ENCODE peak calls at places on chromosomes 6 and 20, in eight cellular contexts. One of them, this sample, is unnamed.

GRCh38 chr20:57264908-57265648 is 1.4 kb downstream of the BMP7 start:
- DNase-seq in choroid plexus epithelial cell: no peak
- DNase-seq in brain microvascular endothelial cell: no peak
- DNase-seq in Peyer's patch: no peak
- DNase-seq in OCI-LY7: peak
- DNase-seq in body of pancreas: no peak
- DNase-seq in HFFc6: no peak
- DNase-seq in fibroblast of lung: no peak
- DNase-seq in this sample: no peak

GRCh38 chr6:159760602-159761057 is 1.2 kb upstream of the ACAT2 start:
- DNase-seq in choroid plexus epithelial cell: peak
- DNase-seq in brain microvascular endothelial cell: peak
- DNase-seq in Peyer's patch: no peak
- DNase-seq in OCI-LY7: no peak
- DNase-seq in body of pancreas: no peak
- DNase-seq in HFFc6: peak
- DNase-seq in fibroblast of lung: peak
- DNase-seq in this sample: no peak

GRCh38 chr6:147793871-147794643 is 285.6 kb downstream of the SAMD5 start:
- DNase-seq in choroid plexus epithelial cell: no peak
- DNase-seq in brain microvascular endothelial cell: no peak
- DNase-seq in Peyer's patch: no peak
- DNase-seq in OCI-LY7: no peak
- DNase-seq in body of pancreas: no peak
- DNase-seq in HFFc6: no peak
- DNase-seq in fibroblast of lung: peak
- DNase-seq in this sample: no peak

GRCh38 chr6:80132942-80133517 is 26.6 kb downstream of the BCKDHB start:
- DNase-seq in choroid plexus epithelial cell: peak
- DNase-seq in brain microvascular endothelial cell: peak
- DNase-seq in Peyer's patch: peak
- DNase-seq in OCI-LY7: peak
- DNase-seq in body of pancreas: peak
- DNase-seq in HFFc6: peak
- DNase-seq in fibroblast of lung: peak
- DNase-seq in this sample: no peak

GRCh38 chr6:14059791-14060436 is 57.7 kb upstream of the CD83 start:
- DNase-seq in choroid plexus epithelial cell: no peak
- DNase-seq in brain microvascular endothelial cell: no peak
- DNase-seq in Peyer's patch: no peak
- DNase-seq in OCI-LY7: no peak
- DNase-seq in body of pancreas: peak
- DNase-seq in HFFc6: no peak
- DNase-seq in fibroblast of lung: peak
- DNase-seq in this sample: no peak

GRCh38 chr6:136146130-136146529 is 104.0 kb downstream of the MTFR2 start:
- DNase-seq in choroid plexus epithelial cell: peak
- DNase-seq in brain microvascular endothelial cell: peak
- DNase-seq in Peyer's patch: no peak
- DNase-seq in OCI-LY7: no peak
- DNase-seq in body of pancreas: no peak
- DNase-seq in HFFc6: no peak
- DNase-seq in fibroblast of lung: peak
- DNase-seq in this sample: no peak

GRCh38 chr6:53811082-53811481 is 16.3 kb downstream of the LRRC1 start:
- DNase-seq in choroid plexus epithelial cell: peak
- DNase-seq in brain microvascular endothelial cell: no peak
- DNase-seq in Peyer's patch: no peak
- DNase-seq in OCI-LY7: no peak
- DNase-seq in body of pancreas: peak
- DNase-seq in HFFc6: no peak
- DNase-seq in fibroblast of lung: peak
- DNase-seq in this sample: no peak

GRCh38 chr6:18692920-18693319 is 305.8 kb downstream of the RNF144B start:
- DNase-seq in choroid plexus epithelial cell: no peak
- DNase-seq in brain microvascular endothelial cell: no peak
- DNase-seq in Peyer's patch: no peak
- DNase-seq in OCI-LY7: no peak
- DNase-seq in body of pancreas: no peak
- DNase-seq in HFFc6: no peak
- DNase-seq in fibroblast of lung: no peak
- DNase-seq in this sample: no peak

GRCh38 chr20:51650685-51651134 is 108.2 kb upstream of the NFATC2 start:
- DNase-seq in choroid plexus epithelial cell: peak
- DNase-seq in brain microvascular endothelial cell: peak
- DNase-seq in Peyer's patch: no peak
- DNase-seq in OCI-LY7: peak
- DNase-seq in body of pancreas: no peak
- DNase-seq in HFFc6: peak
- DNase-seq in fibroblast of lung: peak
- DNase-seq in this sample: no peak

GRCh38 chr6:736657-737446 is 43.9 kb upstream of the EXOC2 start:
- DNase-seq in choroid plexus epithelial cell: no peak
- DNase-seq in brain microvascular endothelial cell: no peak
- DNase-seq in Peyer's patch: no peak
- DNase-seq in OCI-LY7: no peak
- DNase-seq in body of pancreas: no peak
- DNase-seq in HFFc6: no peak
- DNase-seq in fibroblast of lung: no peak
- DNase-seq in this sample: no peak

GRCh38 chr6:154605207-154605877 is 94.9 kb upstream of the CNKSR3 start:
- DNase-seq in choroid plexus epithelial cell: no peak
- DNase-seq in brain microvascular endothelial cell: no peak
- DNase-seq in Peyer's patch: no peak
- DNase-seq in OCI-LY7: no peak
- DNase-seq in body of pancreas: no peak
- DNase-seq in HFFc6: no peak
- DNase-seq in fibroblast of lung: peak
- DNase-seq in this sample: no peak

GRCh38 chr6:166387642-166388325 is 5.0 kb upstream of the MPC1 start:
- DNase-seq in choroid plexus epithelial cell: no peak
- DNase-seq in brain microvascular endothelial cell: no peak
- DNase-seq in Peyer's patch: no peak
- DNase-seq in OCI-LY7: no peak
- DNase-seq in body of pancreas: no peak
- DNase-seq in HFFc6: no peak
- DNase-seq in fibroblast of lung: no peak
- DNase-seq in this sample: no peak

GRCh38 chr20:24584538-24585356 is 115.3 kb downstream of the SYNDIG1 start:
- DNase-seq in choroid plexus epithelial cell: peak
- DNase-seq in brain microvascular endothelial cell: no peak
- DNase-seq in Peyer's patch: no peak
- DNase-seq in OCI-LY7: peak
- DNase-seq in body of pancreas: no peak
- DNase-seq in HFFc6: peak
- DNase-seq in fibroblast of lung: peak
- DNase-seq in this sample: no peak

GRCh38 chr6:88596801-88597200 is 366.6 kb downstream of the RNGTT start:
- DNase-seq in choroid plexus epithelial cell: no peak
- DNase-seq in brain microvascular endothelial cell: no peak
- DNase-seq in Peyer's patch: no peak
- DNase-seq in OCI-LY7: no peak
- DNase-seq in body of pancreas: no peak
- DNase-seq in HFFc6: no peak
- DNase-seq in fibroblast of lung: no peak
- DNase-seq in this sample: no peak

GRCh38 chr6:88605271-88605670 is 358.1 kb downstream of the RNGTT start:
- DNase-seq in choroid plexus epithelial cell: no peak
- DNase-seq in brain microvascular endothelial cell: no peak
- DNase-seq in Peyer's patch: no peak
- DNase-seq in OCI-LY7: no peak
- DNase-seq in body of pancreas: no peak
- DNase-seq in HFFc6: no peak
- DNase-seq in fibroblast of lung: no peak
- DNase-seq in this sample: no peak

GRCh38 chr6:88599561-88599960 is 363.9 kb downstream of the RNGTT start:
- DNase-seq in choroid plexus epithelial cell: no peak
- DNase-seq in brain microvascular endothelial cell: no peak
- DNase-seq in Peyer's patch: no peak
- DNase-seq in OCI-LY7: peak
- DNase-seq in body of pancreas: no peak
- DNase-seq in HFFc6: no peak
- DNase-seq in fibroblast of lung: no peak
- DNase-seq in this sample: no peak
- TF ChIP-seq CTCF in choroid plexus epithelial cell: no peak
- TF ChIP-seq CTCF in brain microvascular endothelial cell: no peak
- TF ChIP-seq CTCF in Peyer's patch: no peak
- TF ChIP-seq CTCF in OCI-LY7: peak
- TF ChIP-seq CTCF in body of pancreas: no peak
- TF ChIP-seq CTCF in HFFc6: no peak
- TF ChIP-seq CTCF in fibroblast of lung: no peak
- TF ChIP-seq CTCF in this sample: no peak

GRCh38 chr6:142152731-142153130 is 5.7 kb downstream of the VTA1 start:
- DNase-seq in choroid plexus epithelial cell: peak
- DNase-seq in brain microvascular endothelial cell: peak
- DNase-seq in Peyer's patch: no peak
- DNase-seq in OCI-LY7: no peak
- DNase-seq in body of pancreas: no peak
- DNase-seq in HFFc6: peak
- DNase-seq in fibroblast of lung: peak
- DNase-seq in this sample: no peak

GRCh38 chr6:142153230-142153629 is 6.2 kb downstream of the VTA1 start:
- DNase-seq in choroid plexus epithelial cell: no peak
- DNase-seq in brain microvascular endothelial cell: no peak
- DNase-seq in Peyer's patch: no peak
- DNase-seq in OCI-LY7: no peak
- DNase-seq in body of pancreas: no peak
- DNase-seq in HFFc6: no peak
- DNase-seq in fibroblast of lung: no peak
- DNase-seq in this sample: no peak

GRCh38 chr6:142155091-142155490 is 8.0 kb downstream of the VTA1 start:
- DNase-seq in choroid plexus epithelial cell: no peak
- DNase-seq in brain microvascular endothelial cell: no peak
- DNase-seq in Peyer's patch: no peak
- DNase-seq in OCI-LY7: no peak
- DNase-seq in body of pancreas: no peak
- DNase-seq in HFFc6: no peak
- DNase-seq in fibroblast of lung: no peak
- DNase-seq in this sample: no peak

DNA sequence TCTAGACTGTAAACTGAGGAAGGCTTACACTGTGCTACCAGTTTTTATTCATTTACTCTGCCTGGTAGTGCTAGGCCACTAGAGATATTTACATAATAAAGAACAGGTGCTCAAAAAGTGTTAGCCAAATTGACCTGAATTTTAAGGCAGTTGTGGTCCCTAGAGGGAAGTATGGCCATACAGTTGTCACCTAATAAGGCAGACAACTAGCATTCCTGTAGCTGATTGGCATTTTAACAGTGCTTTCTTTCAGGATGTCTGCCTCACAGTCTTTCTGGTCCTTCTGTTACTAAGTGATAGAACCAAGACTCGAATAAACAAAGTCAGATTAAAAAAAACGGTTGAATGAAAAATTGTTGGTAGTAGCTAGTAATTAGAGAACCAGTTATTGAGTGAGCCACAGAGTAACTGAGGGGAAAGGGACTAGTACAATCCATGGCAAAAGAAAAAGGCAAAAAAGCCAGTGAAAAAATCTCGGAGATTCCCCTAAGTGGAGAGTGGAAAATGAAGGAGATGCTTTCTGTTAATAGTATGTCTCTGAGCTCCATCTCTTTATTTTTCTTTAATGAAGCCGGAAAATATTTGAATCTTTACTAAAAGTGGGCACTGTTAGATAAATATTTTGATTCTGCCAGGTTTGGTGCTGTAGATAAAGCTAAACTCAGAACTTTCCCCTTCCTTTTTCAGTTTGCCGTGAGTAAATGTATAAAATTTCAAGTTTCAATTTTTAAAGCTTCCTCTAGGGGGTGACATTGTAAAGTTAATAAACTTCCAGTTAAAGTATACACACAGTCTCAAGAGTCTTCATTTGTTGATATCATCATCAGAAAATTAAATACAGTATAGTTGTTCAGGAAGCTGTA is 9.1 kb downstream of the VTA1 start:
- DNase-seq in choroid plexus epithelial cell: peak
- DNase-seq in brain microvascular endothelial cell: no peak
- DNase-seq in Peyer's patch: no peak
- DNase-seq in OCI-LY7: peak
- DNase-seq in body of pancreas: no peak
- DNase-seq in HFFc6: no peak
- DNase-seq in fibroblast of lung: peak
- DNase-seq in this sample: no peak
- TF ChIP-seq CTCF in choroid plexus epithelial cell: peak
- TF ChIP-seq CTCF in brain microvascular endothelial cell: no peak
- TF ChIP-seq CTCF in Peyer's patch: peak
- TF ChIP-seq CTCF in OCI-LY7: peak
- TF ChIP-seq CTCF in body of pancreas: peak
- TF ChIP-seq CTCF in HFFc6: peak
- TF ChIP-seq CTCF in fibroblast of lung: peak
- TF ChIP-seq CTCF in this sample: peak

DNA sequence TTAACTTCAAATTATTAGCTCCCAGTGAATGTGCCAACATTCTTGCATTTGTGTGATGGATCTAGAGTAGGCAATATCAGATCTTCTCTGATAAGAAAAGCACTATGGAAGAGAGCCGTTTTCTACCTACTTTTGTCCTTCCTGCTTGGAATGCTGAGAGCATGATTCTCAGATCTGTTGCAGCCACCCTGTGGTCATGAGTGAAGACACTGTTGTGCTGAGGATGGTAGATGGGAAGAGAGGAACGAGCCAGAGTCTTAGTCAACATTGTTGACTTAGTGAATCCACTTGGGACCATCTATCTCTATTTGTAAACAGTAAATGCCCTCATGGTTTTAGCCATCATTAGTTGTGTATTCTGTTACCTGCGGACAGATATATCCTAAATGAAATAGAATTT is 202.6 kb downstream of the CD109 start:
- DNase-seq in choroid plexus epithelial cell: peak
- DNase-seq in brain microvascular endothelial cell: no peak
- DNase-seq in Peyer's patch: no peak
- DNase-seq in OCI-LY7: no peak
- DNase-seq in body of pancreas: no peak
- DNase-seq in HFFc6: no peak
- DNase-seq in fibroblast of lung: no peak
- DNase-seq in this sample: no peak
- TF ChIP-seq CTCF in choroid plexus epithelial cell: peak
- TF ChIP-seq CTCF in brain microvascular endothelial cell: peak
- TF ChIP-seq CTCF in Peyer's patch: no peak
- TF ChIP-seq CTCF in OCI-LY7: no peak
- TF ChIP-seq CTCF in body of pancreas: no peak
- TF ChIP-seq CTCF in HFFc6: peak
- TF ChIP-seq CTCF in fibroblast of lung: no peak
- TF ChIP-seq CTCF in this sample: no peak

DNA sequence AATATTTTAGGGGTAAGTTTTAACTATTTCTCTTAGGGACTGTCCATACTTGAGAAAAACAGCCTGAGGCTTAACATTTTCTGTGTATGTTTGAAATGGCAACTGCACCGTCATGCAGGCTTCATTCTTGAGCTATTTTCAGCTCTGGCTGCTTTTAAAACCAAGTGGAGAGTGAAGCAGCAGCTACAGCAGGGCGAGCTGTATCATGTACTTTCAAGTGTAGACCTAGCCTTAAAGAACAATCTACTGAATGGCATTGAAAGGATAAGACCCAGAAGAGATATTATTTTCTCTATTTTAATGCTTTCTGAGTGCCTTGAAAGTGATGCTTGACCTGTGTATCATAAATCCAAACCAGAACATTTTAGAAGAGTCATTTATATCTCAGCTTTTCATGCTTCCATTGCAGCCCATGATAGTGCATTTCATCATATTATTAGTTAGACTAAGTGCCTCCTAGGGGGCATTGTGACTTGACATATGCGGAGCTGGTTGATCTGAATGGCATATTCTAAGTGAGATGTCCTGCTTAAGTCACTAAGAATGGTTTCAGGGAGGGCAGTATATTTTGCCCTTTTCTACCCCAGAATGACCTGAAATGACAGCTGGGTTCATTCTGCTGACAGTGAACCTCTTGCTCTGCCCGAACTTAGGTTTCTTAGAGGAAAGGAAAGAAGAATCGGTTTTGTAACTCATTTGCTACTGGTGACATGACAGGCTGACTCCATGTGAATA is 85.3 kb downstream of the NKAIN2 start:
- DNase-seq in choroid plexus epithelial cell: peak
- DNase-seq in brain microvascular endothelial cell: no peak
- DNase-seq in Peyer's patch: no peak
- DNase-seq in OCI-LY7: no peak
- DNase-seq in body of pancreas: no peak
- DNase-seq in HFFc6: no peak
- DNase-seq in fibroblast of lung: no peak
- DNase-seq in this sample: no peak
- TF ChIP-seq CTCF in choroid plexus epithelial cell: no peak
- TF ChIP-seq CTCF in brain microvascular endothelial cell: no peak
- TF ChIP-seq CTCF in Peyer's patch: no peak
- TF ChIP-seq CTCF in OCI-LY7: no peak
- TF ChIP-seq CTCF in body of pancreas: no peak
- TF ChIP-seq CTCF in HFFc6: no peak
- TF ChIP-seq CTCF in fibroblast of lung: no peak
- TF ChIP-seq CTCF in this sample: no peak